ENCODE peak calls at places on chromosomes 11 and 22, in eight cellular contexts. One of them, this sample, is unnamed.

GRCh38 chr11:94705419-94705818 is 62.7 kb upstream of the AMOTL1 start:
- DNase-seq in HCT116: no peak
- DNase-seq in pancreas: peak
- DNase-seq in mammary epithelial cell: no peak
- DNase-seq in esophagus muscularis mucosa: no peak
- DNase-seq in A549: no peak
- DNase-seq in left lung: no peak
- DNase-seq in endothelial cell: no peak
- DNase-seq in this sample: no peak

GRCh38 chr22:42286205-42286604 is 15.8 kb upstream of the TCF20 start:
- DNase-seq in HCT116: no peak
- DNase-seq in pancreas: no peak
- DNase-seq in mammary epithelial cell: no peak
- DNase-seq in esophagus muscularis mucosa: no peak
- DNase-seq in A549: no peak
- DNase-seq in left lung: no peak
- DNase-seq in endothelial cell: no peak
- DNase-seq in this sample: no peak

GRCh38 chr22:32904044-32904443 is 102.5 kb downstream of the TIMP3 start:
- DNase-seq in HCT116: peak
- DNase-seq in pancreas: no peak
- DNase-seq in mammary epithelial cell: peak
- DNase-seq in esophagus muscularis mucosa: no peak
- DNase-seq in A549: peak
- DNase-seq in left lung: no peak
- DNase-seq in endothelial cell: peak
- DNase-seq in this sample: no peak

GRCh38 chr11:122809861-122810260 is 28.4 kb upstream of the CRTAM start:
- DNase-seq in HCT116: no peak
- DNase-seq in pancreas: no peak
- DNase-seq in mammary epithelial cell: no peak
- DNase-seq in esophagus muscularis mucosa: no peak
- DNase-seq in A549: no peak
- DNase-seq in left lung: no peak
- DNase-seq in endothelial cell: no peak
- DNase-seq in this sample: no peak

GRCh38 chr22:20885557-20886323 is 26.9 kb downstream of the SNAP29 start:
- DNase-seq in HCT116: peak
- DNase-seq in pancreas: peak
- DNase-seq in mammary epithelial cell: peak
- DNase-seq in esophagus muscularis mucosa: peak
- DNase-seq in A549: peak
- DNase-seq in left lung: peak
- DNase-seq in endothelial cell: peak
- DNase-seq in this sample: peak

GRCh38 chr11:73734996-73735395 is 25.9 kb downstream of the RAB6A start:
- DNase-seq in HCT116: no peak
- DNase-seq in pancreas: no peak
- DNase-seq in mammary epithelial cell: peak
- DNase-seq in esophagus muscularis mucosa: no peak
- DNase-seq in A549: no peak
- DNase-seq in left lung: no peak
- DNase-seq in endothelial cell: no peak
- DNase-seq in this sample: no peak

GRCh38 chr11:12812849-12813248 is 138.6 kb downstream of the TEAD1 start:
- DNase-seq in HCT116: no peak
- DNase-seq in pancreas: no peak
- DNase-seq in mammary epithelial cell: no peak
- DNase-seq in esophagus muscularis mucosa: no peak
- DNase-seq in A549: no peak
- DNase-seq in left lung: no peak
- DNase-seq in endothelial cell: no peak
- DNase-seq in this sample: no peak

GRCh38 chr11:130601141-130601540 is 152.7 kb downstream of the ADAMTS15 start:
- DNase-seq in HCT116: no peak
- DNase-seq in pancreas: no peak
- DNase-seq in mammary epithelial cell: no peak
- DNase-seq in esophagus muscularis mucosa: peak
- DNase-seq in A549: no peak
- DNase-seq in left lung: peak
- DNase-seq in endothelial cell: peak
- DNase-seq in this sample: peak

GRCh38 chr22:47923011-47923427 is 1160.6 kb downstream of the TBC1D22A start:
- DNase-seq in HCT116: no peak
- DNase-seq in pancreas: no peak
- DNase-seq in mammary epithelial cell: no peak
- DNase-seq in esophagus muscularis mucosa: peak
- DNase-seq in A549: no peak
- DNase-seq in left lung: no peak
- DNase-seq in endothelial cell: no peak
- DNase-seq in this sample: no peak

GRCh38 chr22:22812031-22812905 is 75.3 kb upstream of the IGLL5 start:
- DNase-seq in HCT116: no peak
- DNase-seq in pancreas: no peak
- DNase-seq in mammary epithelial cell: no peak
- DNase-seq in esophagus muscularis mucosa: peak
- DNase-seq in A549: no peak
- DNase-seq in left lung: no peak
- DNase-seq in endothelial cell: no peak
- DNase-seq in this sample: no peak

GRCh38 chr11:117458275-117459120 is 130.8 kb downstream of the CEP164 start:
- DNase-seq in HCT116: no peak
- DNase-seq in pancreas: no peak
- DNase-seq in mammary epithelial cell: peak
- DNase-seq in esophagus muscularis mucosa: no peak
- DNase-seq in A549: no peak
- DNase-seq in left lung: no peak
- DNase-seq in endothelial cell: no peak
- DNase-seq in this sample: peak

GRCh38 chr11:94781822-94782221 is 13.7 kb downstream of the AMOTL1 start:
- DNase-seq in HCT116: no peak
- DNase-seq in pancreas: no peak
- DNase-seq in mammary epithelial cell: peak
- DNase-seq in esophagus muscularis mucosa: no peak
- DNase-seq in A549: no peak
- DNase-seq in left lung: no peak
- DNase-seq in endothelial cell: no peak
- DNase-seq in this sample: no peak

GRCh38 chr11:129614256-129614944 is 201.2 kb upstream of the TMEM45B start:
- DNase-seq in HCT116: no peak
- DNase-seq in pancreas: no peak
- DNase-seq in mammary epithelial cell: no peak
- DNase-seq in esophagus muscularis mucosa: no peak
- DNase-seq in A549: no peak
- DNase-seq in left lung: peak
- DNase-seq in endothelial cell: no peak
- DNase-seq in this sample: no peak

GRCh38 chr11:76185931-76186401 is 20.3 kb downstream of the WNT11 start:
- DNase-seq in HCT116: no peak
- DNase-seq in pancreas: no peak
- DNase-seq in mammary epithelial cell: no peak
- DNase-seq in esophagus muscularis mucosa: no peak
- DNase-seq in A549: no peak
- DNase-seq in left lung: no peak
- DNase-seq in endothelial cell: no peak
- DNase-seq in this sample: no peak

DNA sequence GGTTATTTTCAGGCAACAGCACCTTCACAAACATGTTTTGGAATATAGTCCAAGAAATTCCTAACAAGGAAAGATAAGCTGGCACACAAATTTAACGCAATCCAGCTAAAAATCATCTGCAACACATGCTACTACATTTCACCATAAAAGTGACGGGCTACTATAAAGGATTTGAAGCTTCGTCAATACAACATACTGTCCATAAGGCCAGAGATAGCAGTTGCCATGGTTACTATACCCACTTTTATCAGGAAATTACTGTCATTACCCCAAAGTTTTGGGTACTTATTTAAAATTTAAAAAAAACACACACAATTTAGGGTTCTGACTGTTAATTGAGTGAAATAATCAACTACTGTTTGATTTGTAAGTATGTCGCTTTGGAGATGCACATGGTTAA is 6.9 kb downstream of the PHF21A start:
- DNase-seq in HCT116: no peak
- DNase-seq in pancreas: no peak
- DNase-seq in mammary epithelial cell: no peak
- DNase-seq in esophagus muscularis mucosa: no peak
- DNase-seq in A549: no peak
- DNase-seq in left lung: no peak
- DNase-seq in endothelial cell: no peak
- DNase-seq in this sample: no peak
- TF ChIP-seq CTCF in HCT116: no peak
- TF ChIP-seq CTCF in pancreas: no peak
- TF ChIP-seq CTCF in mammary epithelial cell: no peak
- TF ChIP-seq CTCF in esophagus muscularis mucosa: no peak
- TF ChIP-seq CTCF in A549: no peak
- TF ChIP-seq CTCF in left lung: no peak
- TF ChIP-seq CTCF in endothelial cell: no peak
- TF ChIP-seq CTCF in this sample: no peak

GRCh38 chr11:60701509-60701818 is 2.1 kb downstream of the MS4A8 start:
- DNase-seq in HCT116: no peak
- DNase-seq in pancreas: no peak
- DNase-seq in mammary epithelial cell: no peak
- DNase-seq in esophagus muscularis mucosa: no peak
- DNase-seq in A549: no peak
- DNase-seq in left lung: no peak
- DNase-seq in endothelial cell: no peak
- DNase-seq in this sample: no peak
- TF ChIP-seq CTCF in HCT116: peak
- TF ChIP-seq CTCF in pancreas: no peak
- TF ChIP-seq CTCF in mammary epithelial cell: no peak
- TF ChIP-seq CTCF in esophagus muscularis mucosa: no peak
- TF ChIP-seq CTCF in A549: no peak
- TF ChIP-seq CTCF in left lung: no peak
- TF ChIP-seq CTCF in endothelial cell: peak
- TF ChIP-seq CTCF in this sample: no peak

GRCh38 chr22:19718255-19719054 is 4.2 kb downstream of the SEPTIN5 start:
- DNase-seq in HCT116: no peak
- DNase-seq in pancreas: no peak
- DNase-seq in mammary epithelial cell: no peak
- DNase-seq in esophagus muscularis mucosa: no peak
- DNase-seq in A549: no peak
- DNase-seq in left lung: no peak
- DNase-seq in endothelial cell: no peak
- DNase-seq in this sample: peak
- TF ChIP-seq CTCF in HCT116: no peak
- TF ChIP-seq CTCF in pancreas: peak
- TF ChIP-seq CTCF in mammary epithelial cell: no peak
- TF ChIP-seq CTCF in esophagus muscularis mucosa: no peak
- TF ChIP-seq CTCF in A549: peak
- TF ChIP-seq CTCF in left lung: peak
- TF ChIP-seq CTCF in endothelial cell: peak
- TF ChIP-seq CTCF in this sample: no peak

GRCh38 chr22:19431641-19432091 is at the start of gene HIRA:
- DNase-seq in HCT116: peak
- DNase-seq in pancreas: peak
- DNase-seq in mammary epithelial cell: peak
- DNase-seq in esophagus muscularis mucosa: no peak
- DNase-seq in A549: peak
- DNase-seq in left lung: peak
- DNase-seq in endothelial cell: peak
- DNase-seq in this sample: peak

GRCh38 chr22:19429950-19430889 is 1.3 kb downstream of the HIRA start:
- DNase-seq in HCT116: no peak
- DNase-seq in pancreas: no peak
- DNase-seq in mammary epithelial cell: peak
- DNase-seq in esophagus muscularis mucosa: no peak
- DNase-seq in A549: peak
- DNase-seq in left lung: peak
- DNase-seq in endothelial cell: no peak
- DNase-seq in this sample: peak

GRCh38 chr22:19430890-19431541 is 517 bp downstream of the HIRA start:
- DNase-seq in HCT116: no peak
- DNase-seq in pancreas: peak
- DNase-seq in mammary epithelial cell: peak
- DNase-seq in esophagus muscularis mucosa: no peak
- DNase-seq in A549: peak
- DNase-seq in left lung: peak
- DNase-seq in endothelial cell: peak
- DNase-seq in this sample: peak

GRCh38 chr22:19434829-19435580 is 2.7 kb downstream of the MRPL40 start:
- DNase-seq in HCT116: no peak
- DNase-seq in pancreas: no peak
- DNase-seq in mammary epithelial cell: no peak
- DNase-seq in esophagus muscularis mucosa: no peak
- DNase-seq in A549: no peak
- DNase-seq in left lung: no peak
- DNase-seq in endothelial cell: no peak
- DNase-seq in this sample: no peak

DNA sequence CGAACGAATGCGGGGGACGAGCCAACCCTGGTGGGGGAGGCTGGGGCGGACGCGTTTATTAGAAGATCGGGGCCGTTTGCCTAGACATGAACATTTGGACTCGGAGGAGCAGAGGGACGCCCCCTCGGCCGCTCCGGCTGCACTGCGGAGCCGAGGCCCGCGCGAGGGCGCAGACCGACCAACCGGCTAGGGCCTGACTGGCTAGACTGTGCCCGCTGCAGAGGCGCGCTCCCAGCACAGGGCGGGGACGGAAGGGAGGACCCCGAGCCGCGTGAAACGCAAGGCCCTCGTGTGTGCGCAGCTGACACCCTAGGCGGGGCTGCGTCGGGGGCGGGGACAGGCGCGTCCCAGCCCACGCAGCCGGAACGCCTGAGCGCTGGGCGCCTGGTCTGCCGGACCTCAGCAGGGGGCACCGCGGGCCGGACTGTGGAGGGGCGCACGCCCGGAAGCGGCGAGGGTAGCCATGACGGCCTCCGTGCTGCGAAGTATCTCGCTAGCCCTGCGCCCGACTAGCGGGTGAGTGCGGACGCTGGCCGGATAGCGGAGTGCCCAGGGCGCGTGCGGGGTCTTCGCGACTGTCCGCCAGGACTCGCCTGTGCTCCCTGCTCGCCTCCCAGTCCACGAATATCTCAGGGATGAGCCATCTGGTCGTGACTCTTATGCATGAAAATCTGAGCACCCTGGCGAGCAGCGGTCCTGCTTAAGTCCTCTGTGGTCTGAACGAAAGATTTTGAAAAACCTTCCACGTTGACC is at the start of gene MRPL40:
- DNase-seq in HCT116: peak
- DNase-seq in pancreas: peak
- DNase-seq in mammary epithelial cell: peak
- DNase-seq in esophagus muscularis mucosa: peak
- DNase-seq in A549: peak
- DNase-seq in left lung: peak
- DNase-seq in endothelial cell: peak
- DNase-seq in this sample: peak
- TF ChIP-seq CTCF in HCT116: no peak
- TF ChIP-seq CTCF in pancreas: no peak
- TF ChIP-seq CTCF in mammary epithelial cell: no peak
- TF ChIP-seq CTCF in esophagus muscularis mucosa: peak
- TF ChIP-seq CTCF in A549: no peak
- TF ChIP-seq CTCF in left lung: peak
- TF ChIP-seq CTCF in endothelial cell: no peak
- TF ChIP-seq CTCF in this sample: no peak

GRCh38 chr11:126716456-126717083 is 284.0 kb downstream of the KIRREL3 start:
- DNase-seq in HCT116: peak
- DNase-seq in pancreas: peak
- DNase-seq in mammary epithelial cell: no peak
- DNase-seq in esophagus muscularis mucosa: no peak
- DNase-seq in A549: peak
- DNase-seq in left lung: no peak
- DNase-seq in endothelial cell: peak
- DNase-seq in this sample: peak
- TF ChIP-seq CTCF in HCT116: peak
- TF ChIP-seq CTCF in pancreas: peak
- TF ChIP-seq CTCF in mammary epithelial cell: peak
- TF ChIP-seq CTCF in esophagus muscularis mucosa: peak
- TF ChIP-seq CTCF in A549: peak
- TF ChIP-seq CTCF in left lung: peak
- TF ChIP-seq CTCF in endothelial cell: peak
- TF ChIP-seq CTCF in this sample: peak